ENCODE peak calls at places on chromosomes 11 and 22, in seven cellular contexts. T is ovary, H is A549, Q is adrenal gland, D is Peyer's patch, A is breast epithelium, Z is heart left ventricle. W is an unnamed sample.

GRCh38 chr11:128535468-128536457 is 51.6 kb downstream of the ETS1 start:
- DNase-seq in T (no peak), H (no peak), Q (no peak), D (no peak), A (no peak), Z (no peak), W (no peak)

GRCh38 chr11:57370251-57370650 is 10.7 kb downstream of the PRG3 start:
- DNase-seq in T (no peak), H (no peak), Q (no peak), D (no peak), A (no peak), Z (no peak), W (no peak)

GRCh38 chr11:112016088-112016764 is 9.0 kb upstream of the DLAT start:
- DNase-seq in T (no peak), H (no peak), Q (no peak), D (no peak), A (no peak), Z (no peak), W (no peak)

GRCh38 chr11:74341926-74342325 is 30.5 kb upstream of the P4HA3 start:
- DNase-seq in T (no peak), H (no peak), Q (no peak), D (no peak), A (no peak), Z (no peak), W (no peak)

GRCh38 chr22:25420925-25421904 is 143.3 kb upstream of the GRK3 start:
- DNase-seq in T (no peak), H (peak), Q (no peak), D (no peak), A (no peak), Z (no peak), W (no peak)

GRCh38 chr11:103266167-103266831 is 157.1 kb downstream of the DYNC2H1 start:
- DNase-seq in T (no peak), H (no peak), Q (no peak), D (no peak), A (no peak), Z (no peak), W (no peak)

GRCh38 chr22:20674998-20675397 is 98.9 kb upstream of the SERPIND1 start:
- DNase-seq in T (no peak), H (no peak), Q (no peak), D (no peak), A (no peak), Z (no peak), W (no peak)

GRCh38 chr22:39989633-39990032 is 5.1 kb upstream of the FAM83F start:
- DNase-seq in T (no peak), H (no peak), Q (no peak), D (no peak), A (no peak), Z (no peak), W (no peak)

GRCh38 chr11:16001899-16002426 is 354.4 kb downstream of the SOX6 start:
- DNase-seq in T (no peak), H (peak), Q (no peak), D (no peak), A (no peak), Z (no peak), W (no peak)

GRCh38 chr11:102513869-102514268 is 16.7 kb downstream of the MMP7 start:
- DNase-seq in T (no peak), H (no peak), Q (peak), D (peak), A (peak), Z (no peak), W (peak)

GRCh38 chr11:30526558-30526957 is 59.6 kb downstream of the MPPED2 start:
- DNase-seq in T (no peak), H (no peak), Q (no peak), D (no peak), A (no peak), Z (no peak), W (no peak)

GRCh38 chr11:110858556-110858921 is 146.3 kb upstream of the ARHGAP20 start:
- DNase-seq in T (no peak), H (no peak), Q (no peak), D (no peak), A (no peak), Z (peak), W (no peak)

GRCh38 chr11:119493712-119494111 is 70.7 kb upstream of the THY1 start:
- DNase-seq in T (no peak), H (no peak), Q (peak), D (no peak), A (no peak), Z (no peak), W (no peak)

GRCh38 chr22:45562537-45563361 is 60.1 kb downstream of the FBLN1 start:
- DNase-seq in T (no peak), H (no peak), Q (no peak), D (no peak), A (no peak), Z (no peak), W (no peak)

GRCh38 chr11:124150684-124151083 is 32.5 kb upstream of the OR10D3 start:
- DNase-seq in T (no peak), H (no peak), Q (no peak), D (no peak), A (no peak), Z (no peak), W (no peak)

GRCh38 chr11:69801513-69802335 is 17.5 kb downstream of the FGF3 start:
- DNase-seq in T (no peak), H (peak), Q (peak), D (no peak), A (no peak), Z (no peak), W (no peak)

GRCh38 chr11:79236541-79236971 is 204.3 kb downstream of the TENM4 start:
- DNase-seq in T (no peak), H (no peak), Q (no peak), D (no peak), A (no peak), Z (no peak), W (no peak)

GRCh38 chr22:40479887-40480538 is 109.6 kb downstream of the SGSM3 start:
- DNase-seq in T (no peak), H (no peak), Q (no peak), D (no peak), A (no peak), Z (no peak), W (no peak)

GRCh38 chr22:43891360-43892182 is at the start of gene PNPLA5:
- DNase-seq in T (no peak), H (no peak), Q (no peak), D (no peak), A (no peak), Z (no peak), W (no peak)

GRCh38 chr11:116683982-116684381 is 88.8 kb downstream of the BUD13 start:
- DNase-seq in T (no peak), H (no peak), Q (no peak), D (no peak), A (no peak), Z (no peak), W (no peak)

GRCh38 chr11:16607675-16608644 is 130.5 kb upstream of the C11orf58 start:
- DNase-seq in T (peak), H (no peak), Q (peak), D (no peak), A (no peak), Z (peak), W (peak)

GRCh38 chr11:17413414-17414316 is 25.2 kb upstream of the KCNJ11 start:
- DNase-seq in T (no peak), H (no peak), Q (no peak), D (no peak), A (peak), Z (no peak), W (peak)

GRCh38 chr11:117210620-117211019 is 11.4 kb downstream of the TAGLN start:
- DNase-seq in T (no peak), H (no peak), Q (no peak), D (no peak), A (no peak), Z (no peak), W (peak)

GRCh38 chr11:72775288-72776110 is 18.3 kb downstream of the STARD10 start:
- DNase-seq in T (no peak), H (no peak), Q (no peak), D (no peak), A (no peak), Z (no peak), W (no peak)

GRCh38 chr22:38239101-38239761 is 33.6 kb downstream of the TMEM184B start:
- DNase-seq in T (no peak), H (peak), Q (peak), D (no peak), A (no peak), Z (no peak), W (no peak)

GRCh38 chr22:29629382-29630179 is 26.1 kb downstream of the NF2 start:
- DNase-seq in T (no peak), H (no peak), Q (no peak), D (no peak), A (no peak), Z (no peak), W (no peak)

GRCh38 chr22:46730568-46731245 is 7.3 kb downstream of the CERK start:
- DNase-seq in T (no peak), H (no peak), Q (no peak), D (no peak), A (no peak), Z (no peak), W (no peak)

GRCh38 chr11:13284776-13285588 is 7.4 kb downstream of the BMAL1 start:
- DNase-seq in T (no peak), H (no peak), Q (no peak), D (no peak), A (no peak), Z (no peak), W (no peak)

GRCh38 chr11:18844753-18845367 is 53.3 kb upstream of the PTPN5 start:
- DNase-seq in T (no peak), H (peak), Q (no peak), D (no peak), A (no peak), Z (no peak), W (no peak)

GRCh38 chr11:71311928-71312510 is 59.6 kb upstream of the SHANK2 start:
- DNase-seq in T (no peak), H (no peak), Q (no peak), D (no peak), A (peak), Z (peak), W (peak)

GRCh38 chr11:19344661-19345518 is 104.1 kb upstream of the E2F8 start:
- DNase-seq in T (no peak), H (peak), Q (peak), D (no peak), A (peak), Z (peak), W (peak)

DNA sequence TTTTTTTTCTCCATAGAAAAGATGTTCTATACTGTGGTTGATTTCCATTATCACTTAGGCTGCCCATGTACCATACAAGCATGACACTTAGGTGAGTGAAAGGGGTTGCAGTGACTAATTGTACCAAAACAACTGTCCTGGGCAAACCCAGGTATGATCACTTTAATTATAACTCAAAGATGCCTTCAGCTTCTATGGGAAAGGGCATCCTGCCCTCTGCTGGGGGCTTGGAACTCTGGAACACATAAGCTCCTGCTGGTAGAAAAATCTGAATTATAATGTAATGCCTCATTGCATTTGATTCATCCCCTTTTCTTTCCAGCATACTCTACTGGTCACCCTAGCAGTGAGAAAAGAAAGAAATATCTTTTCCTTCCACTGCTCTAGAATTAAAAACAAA is 206.3 kb downstream of the DDX10 start:
- DNase-seq in T (peak), H (peak), Q (no peak), D (no peak), A (no peak), Z (peak), W (peak)
- H3K4me3 ChIP-seq in T (no peak), H (no peak), Q (no peak), D (no peak), A (no peak), Z (no peak), W (no peak)

GRCh38 chr22:49152930-49153770 is 674.5 kb downstream of the BRD1 start:
- DNase-seq in T (no peak), H (no peak), Q (no peak), D (no peak), A (no peak), Z (no peak), W (no peak)
- TF ChIP-seq POLR2A in T (no peak), H (no peak), Q (no peak), D (no peak), A (no peak), Z (no peak), W (no peak)

GRCh38 chr22:23070418-23071162 is at the start of gene GNAZ:
- DNase-seq in T (peak), H (peak), Q (peak), D (no peak), A (peak), Z (no peak), W (peak)
- TF ChIP-seq CTCF in T (no peak), H (no peak), Q (no peak), D (no peak), A (no peak), Z (no peak), W (no peak)

DNA sequence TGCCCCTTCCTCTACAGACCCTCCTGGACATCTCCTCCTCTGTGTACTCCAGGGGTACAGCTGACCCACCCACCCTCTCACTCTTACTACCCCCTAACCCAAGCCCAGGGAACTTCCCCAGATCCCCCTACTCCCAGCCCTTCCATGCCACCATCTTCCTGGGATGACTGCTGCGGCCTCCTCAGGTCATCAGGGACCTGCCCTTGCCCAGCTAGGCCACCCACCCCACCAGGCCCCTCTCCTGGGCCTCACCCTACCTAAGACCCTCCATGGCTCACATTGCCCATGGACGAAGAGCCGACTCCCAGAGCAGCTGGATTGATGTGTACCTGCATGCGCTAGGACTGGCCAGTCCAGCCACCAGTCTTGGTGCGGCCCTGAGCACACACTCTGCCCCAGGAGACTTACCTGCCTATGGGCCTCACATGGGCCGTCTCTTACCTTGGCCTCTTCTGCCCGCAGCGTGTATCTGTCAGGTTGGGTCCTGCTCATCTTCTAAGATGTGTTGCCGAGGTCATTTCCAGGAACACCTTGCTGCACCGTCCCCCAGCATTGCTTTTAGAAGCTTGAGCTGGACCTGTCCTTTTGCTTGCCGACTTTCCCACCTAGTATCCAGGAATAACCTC is 2.0 kb upstream of the CLDN5 start:
- DNase-seq in T (no peak), H (no peak), Q (no peak), D (no peak), A (no peak), Z (no peak), W (no peak)
- H3K4me3 ChIP-seq in T (no peak), H (no peak), Q (no peak), D (no peak), A (no peak), Z (no peak), W (no peak)

GRCh38 chr22:50210378-50211139 is 9.7 kb downstream of the SELENOO start:
- DNase-seq in T (no peak), H (no peak), Q (no peak), D (no peak), A (no peak), Z (no peak), W (no peak)
- TF ChIP-seq POLR2A in T (no peak), H (no peak), Q (no peak), D (no peak), A (no peak), Z (no peak), W (no peak)